ENCODE peak calls at places on chromosome 20, in six cellular contexts. D, V, F, X, Z and G are unnamed samples. For H3K4me1, the result is how much of the 10 kb centered on the place peaks cover.

GRCh38 chr20:15674253-15675145 is 898.7 kb downstream of the KIF16B start:
- DNase-seq in D (no peak), F (no peak), V (no peak), Z (no peak), X (no peak), G (no peak)

GRCh38 chr20:18314786-18315406 is 26.6 kb downstream of the ZNF133 start:
- DNase-seq in X (peak), Z (no peak), F (no peak), D (peak), V (no peak), G (no peak)

GRCh38 chr20:21643417-21643816 is 62.0 kb upstream of the PAX1 start:
- DNase-seq in F (no peak), X (no peak), V (no peak), D (no peak), Z (no peak), G (no peak)

GRCh38 chr20:11553603-11554002 is 364.1 kb upstream of the BTBD3 start:
- DNase-seq in X (peak), D (peak), F (no peak), Z (no peak), V (no peak), G (no peak)

GRCh38 chr20:35011589-35012226 is 56.0 kb downstream of the MYH7B start:
- DNase-seq in X (no peak), D (no peak), F (no peak), V (no peak), Z (no peak), G (peak)

GRCh38 chr20:33650753-33651561 is 11.2 kb upstream of the C20orf144 start:
- DNase-seq in F (no peak), X (no peak), Z (peak), D (no peak), V (no peak), G (no peak)

GRCh38 chr20:62065669-62066338 is at the start of gene TAF4:
- DNase-seq in D (peak), X (peak), F (peak), V (peak), Z (peak), G (peak)

GRCh38 chr20:23095504-23095903 is 9.4 kb upstream of the CD93 start:
- DNase-seq in D (no peak), Z (no peak), V (no peak), X (no peak), F (no peak), G (no peak)

GRCh38 chr20:62289898-62290297 is 12.9 kb upstream of the ADRM1 start:
- DNase-seq in V (no peak), F (no peak), X (no peak), Z (no peak), D (peak), G (no peak)

GRCh38 chr20:37298190-37298939 is 8.9 kb downstream of the MANBAL start:
- DNase-seq in X (peak), D (peak), Z (no peak), V (no peak), F (no peak), G (no peak)

DNA sequence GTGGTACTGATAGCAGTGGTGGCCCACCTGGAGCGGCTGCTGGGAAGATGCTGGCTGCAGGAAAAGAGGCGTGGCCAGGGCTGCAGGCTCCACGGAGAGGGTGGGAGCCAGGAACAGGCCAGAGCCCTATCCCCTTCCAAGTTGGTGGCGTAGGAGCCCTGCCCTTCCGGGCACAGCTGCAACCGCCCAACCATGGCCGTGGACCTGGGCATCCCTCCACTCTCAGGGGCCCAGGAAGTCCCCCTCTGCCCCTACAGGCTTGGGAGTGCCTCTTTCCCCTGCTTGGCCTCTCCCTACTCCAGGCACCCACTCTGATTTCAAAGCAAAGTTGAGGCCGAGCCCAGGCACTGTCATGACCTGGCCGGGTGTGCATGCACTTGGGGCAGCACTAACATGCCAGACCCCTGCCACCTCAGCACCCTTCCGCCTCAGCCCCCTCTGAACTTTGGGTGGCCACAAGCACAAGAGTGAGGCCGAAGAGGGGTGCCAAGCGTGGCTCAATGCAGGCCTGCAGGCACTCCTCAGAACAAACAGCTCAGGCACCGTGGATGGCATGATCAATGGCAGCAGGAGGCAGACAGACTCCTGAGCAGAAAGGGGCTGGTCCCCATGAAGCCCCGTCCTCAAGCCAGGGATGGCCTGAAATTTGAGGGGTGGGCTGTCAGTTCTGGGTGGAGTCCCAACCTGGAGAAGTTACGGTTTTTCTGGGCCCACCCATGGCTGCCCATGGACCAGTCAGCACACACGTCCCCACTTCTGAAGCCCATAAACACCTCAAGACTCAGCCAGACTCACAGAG is 200.3 kb upstream of the PRND start:
- DNase-seq in V (no peak), D (no peak), F (no peak), X (no peak), Z (no peak), G (no peak)
- H3K4me1 ChIP-seq in V (under half), D (under half), F (under half), X (under half), Z (under half), G (under half)

GRCh38 chr20:56916345-56916622 is 287.2 kb downstream of the TFAP2C start:
- DNase-seq in X (no peak), V (no peak), F (no peak), Z (no peak), D (no peak), G (no peak)

GRCh38 chr20:56909918-56910714 is 281.0 kb downstream of the TFAP2C start:
- DNase-seq in X (no peak), D (no peak), V (no peak), Z (no peak), F (no peak), G (no peak)

GRCh38 chr20:56911946-56912345 is 282.8 kb downstream of the TFAP2C start:
- DNase-seq in D (no peak), Z (no peak), X (no peak), F (no peak), V (no peak), G (peak)

DNA sequence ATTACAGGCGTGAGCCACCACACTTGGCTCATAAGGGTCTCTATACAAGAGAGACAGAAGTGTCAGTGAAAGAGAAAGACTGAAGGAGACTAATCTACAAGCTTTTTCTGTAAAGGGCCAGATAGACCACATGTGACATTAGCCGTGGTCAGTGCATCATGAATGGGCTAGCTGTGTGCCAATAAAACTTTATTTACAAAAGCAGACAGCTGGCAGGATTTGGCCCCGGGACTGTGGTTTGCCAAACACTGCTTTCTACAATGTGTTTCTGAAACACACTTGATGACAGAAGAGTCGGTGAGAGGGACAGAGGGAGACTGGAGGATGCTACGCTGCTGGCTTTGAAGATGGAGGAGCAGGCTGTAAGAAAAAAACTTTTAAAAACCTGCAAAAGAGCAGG is 285.4 kb downstream of the TFAP2C start:
- DNase-seq in Z (no peak), D (no peak), V (no peak), F (no peak), X (no peak), G (no peak)
- H3K14ac ChIP-seq in Z (no peak), D (no peak), V (no peak), F (no peak), X (no peak), G (no peak)

GRCh38 chr20:51404297-51405060 is 138.0 kb downstream of the NFATC2 start:
- DNase-seq in Z (no peak), V (no peak), F (no peak), D (no peak), X (peak), G (peak)
- H3K4me1 ChIP-seq in Z (under half), V (under half), F (under half), D (under half), X (under half), G (under half)

DNA sequence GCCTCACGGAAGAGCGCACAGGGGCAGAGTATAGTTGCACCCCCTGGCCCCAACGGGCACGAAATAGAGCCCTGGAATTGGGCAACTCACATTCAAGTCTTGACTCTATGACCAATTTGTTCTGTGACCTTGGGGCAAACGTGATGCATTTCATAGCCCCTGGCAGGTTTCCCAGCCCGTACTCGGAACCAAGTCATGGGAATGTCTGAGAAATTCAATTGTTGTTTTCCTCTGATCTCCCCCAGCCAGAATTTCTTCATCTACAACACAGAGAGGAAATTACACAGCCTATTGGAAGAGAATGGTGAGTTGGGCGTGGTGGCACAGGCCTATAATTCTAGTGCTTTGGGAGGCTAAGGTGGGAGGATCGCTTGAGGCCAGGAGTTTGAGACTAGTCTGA is 322.3 kb upstream of the SULF2 start:
- DNase-seq in Z (no peak), F (no peak), D (no peak), X (no peak), V (no peak), G (no peak)
- H3K14ac ChIP-seq in Z (no peak), F (no peak), D (no peak), X (no peak), V (no peak), G (no peak)

GRCh38 chr20:56843817-56844216 is 214.7 kb downstream of the TFAP2C start:
- DNase-seq in D (no peak), Z (no peak), V (no peak), X (no peak), F (no peak), G (peak)
- H3K4me1 ChIP-seq in D (under half), Z (under half), V (under half), X (under half), F (under half), G (under half)

GRCh38 chr20:3606021-3606420 is 57.2 kb downstream of the GFRA4 start:
- DNase-seq in D (peak), F (no peak), Z (no peak), V (no peak), X (peak), G (no peak)

GRCh38 chr20:3603108-3603507 is 60.1 kb downstream of the GFRA4 start:
- DNase-seq in F (no peak), Z (no peak), D (no peak), V (no peak), X (no peak), G (no peak)
- H3K14ac ChIP-seq in F (no peak), Z (no peak), D (no peak), V (no peak), X (no peak), G (no peak)